ENCODE peak calls at places on chromosome X, in six cellular contexts. Q, R, Z, G, E and I are unnamed samples.

GRCh38 chrX:50903387-50904027 is 7.0 kb upstream of the BMP15 start:
- DNase-seq in G (peak; percentile 2), R (no peak), Q (no peak), E (no peak), Z (peak; percentile 61), I (no peak)

GRCh38 chrX:13046035-13046851 is 1.8 kb upstream of the FAM9C start:
- DNase-seq in Q (no peak), Z (no peak), E (no peak), G (no peak), R (no peak), I (no peak)

GRCh38 chrX:103727115-103727514 is 16.4 kb downstream of the TMEM31 start:
- DNase-seq in G (no peak), R (no peak), Q (no peak), Z (no peak), E (no peak), I (no peak)

GRCh38 chrX:68431836-68432235 is 1.5 kb downstream of the OPHN1 start:
- DNase-seq in Z (no peak), R (no peak), Q (no peak), E (no peak), G (no peak), I (no peak)

GRCh38 chrX:142359359-142359758 is 154.3 kb upstream of the MAGEC2 start:
- DNase-seq in Q (no peak), E (no peak), R (no peak), Z (no peak), G (no peak), I (no peak)

GRCh38 chrX:111180750-111181240 is 84.8 kb downstream of the PAK3 start:
- DNase-seq in Z (no peak), G (no peak), Q (no peak), R (no peak), E (no peak), I (no peak)

GRCh38 chrX:47169726-47170515 is 23.7 kb upstream of the UBA1 start:
- DNase-seq in E (no peak), R (no peak), Z (no peak), G (no peak), Q (peak; percentile 82), I (peak; percentile 23)

GRCh38 chrX:7146026-7146702 is 1.3 kb upstream of the STS start:
- DNase-seq in G (no peak), Q (no peak), E (no peak), R (no peak), Z (no peak), I (no peak)

GRCh38 chrX:68835468-68835867 is 6.6 kb downstream of the EFNB1 start:
- DNase-seq in Z (no peak), G (no peak), E (no peak), R (no peak), Q (peak; percentile 18), I (peak; percentile 4)

GRCh38 chrX:20378291-20378920 is 111.7 kb upstream of the RPS6KA3 start:
- DNase-seq in E (no peak), R (peak; percentile 87), Z (peak; percentile 52), G (no peak), Q (no peak), I (no peak)

GRCh38 chrX:12825801-12826200 is 34.6 kb downstream of the PRPS2 start:
- DNase-seq in G (no peak), E (no peak), R (no peak), Q (no peak), Z (peak; percentile 63), I (no peak)

GRCh38 chrX:6849711-6850415 is 297.6 kb upstream of the STS start:
- DNase-seq in E (no peak), R (no peak), Q (no peak), Z (no peak), G (no peak), I (no peak)

GRCh38 chrX:16836371-16836770 is 33.8 kb downstream of the RBBP7 start:
- DNase-seq in Z (peak; percentile 57), R (no peak), Q (no peak), G (peak; percentile 1), E (no peak), I (peak; percentile 49)

GRCh38 chrX:69189972-69190371 is 24.7 kb upstream of the PJA1 start:
- DNase-seq in Z (no peak), Q (no peak), G (peak; percentile 42), E (no peak), R (no peak), I (no peak)

GRCh38 chrX:45083314-45083713 is 117.4 kb downstream of the DIPK2B start:
- DNase-seq in Z (no peak), Q (no peak), G (no peak), E (no peak), R (no peak), I (no peak)

GRCh38 chrX:137567474-137568232 is 1.7 kb downstream of the ZIC3 start:
- DNase-seq in Q (no peak), G (no peak), R (no peak), Z (no peak), E (no peak), I (no peak)

GRCh38 chrX:40950546-40950945 is 134.7 kb upstream of the USP9X start:
- DNase-seq in G (no peak), E (no peak), Z (no peak), R (no peak), Q (no peak), I (no peak)

GRCh38 chrX:6645216-6645615 is 110.3 kb upstream of the VCX3A start:
- DNase-seq in Z (no peak), R (no peak), Q (no peak), E (no peak), G (no peak), I (no peak)

GRCh38 chrX:12955882-12956703 is 18.8 kb upstream of the TMSB4X start:
- DNase-seq in Q (no peak), Z (peak; percentile 76), G (peak; percentile 9), R (no peak), E (no peak), I (peak; percentile 63)

GRCh38 chrX:12439396-12439795 is 301.1 kb downstream of the FRMPD4 start:
- DNase-seq in E (no peak), G (no peak), Z (no peak), Q (no peak), R (no peak), I (no peak)

GRCh38 chrX:66015152-66015827 is 24.6 kb downstream of the VSIG4 start:
- DNase-seq in E (no peak), Q (no peak), G (no peak), Z (no peak), R (no peak), I (no peak)

GRCh38 chrX:39445336-39445735 is 644.1 kb downstream of the MID1IP1 start:
- DNase-seq in G (no peak), Z (peak; percentile 15), Q (no peak), E (no peak), R (no peak), I (peak; percentile 40)

GRCh38 chrX:118189628-118190027 is 73.0 kb upstream of the KLHL13 start:
- DNase-seq in E (no peak), Z (no peak), G (no peak), R (no peak), Q (no peak), I (no peak)

GRCh38 chrX:141439651-141440050 is 144.9 kb downstream of the SPANXA1 start:
- DNase-seq in G (no peak), E (no peak), R (no peak), Q (no peak), Z (no peak), I (no peak)